ENCODE peak calls at places on chromosome 16, in four cellular contexts. One of them, this sample, is unnamed.

GRCh38 chr16:58127033-58127556 is 2.1 kb downstream of the CFAP20 start:
- DNase-seq in psoas muscle: no peak
- DNase-seq in upper lobe of right lung: no peak
- DNase-seq in tibial nerve: no peak
- DNase-seq in this sample: no peak

GRCh38 chr16:68707341-68708152 is 29.5 kb upstream of the CDH1 start:
- DNase-seq in upper lobe of right lung: peak; percentile 85
- DNase-seq in tibial nerve: no peak
- DNase-seq in psoas muscle: no peak
- DNase-seq in this sample: no peak

GRCh38 chr16:66842765-66843164 is 1.4 kb upstream of the CA7 start:
- DNase-seq in tibial nerve: no peak
- DNase-seq in psoas muscle: no peak
- DNase-seq in upper lobe of right lung: no peak
- DNase-seq in this sample: no peak

GRCh38 chr16:82192665-82193064 is 22.6 kb upstream of the MPHOSPH6 start:
- DNase-seq in upper lobe of right lung: no peak
- DNase-seq in tibial nerve: no peak
- DNase-seq in psoas muscle: no peak
- DNase-seq in this sample: no peak

GRCh38 chr16:89102777-89103073 is 9.1 kb downstream of the ACSF3 start:
- DNase-seq in psoas muscle: no peak
- DNase-seq in upper lobe of right lung: no peak
- DNase-seq in tibial nerve: no peak
- DNase-seq in this sample: no peak

GRCh38 chr16:68893710-68894705 is 50.7 kb downstream of the TANGO6 start:
- DNase-seq in tibial nerve: no peak
- DNase-seq in psoas muscle: no peak
- DNase-seq in upper lobe of right lung: no peak
- DNase-seq in this sample: no peak

GRCh38 chr16:22675745-22676540 is 138.0 kb upstream of the HS3ST2 start:
- DNase-seq in tibial nerve: no peak
- DNase-seq in psoas muscle: no peak
- DNase-seq in upper lobe of right lung: no peak
- DNase-seq in this sample: no peak

GRCh38 chr16:68374251-68374805 is 63.5 kb downstream of the PRMT7 start:
- DNase-seq in tibial nerve: no peak
- DNase-seq in psoas muscle: no peak
- DNase-seq in upper lobe of right lung: no peak
- DNase-seq in this sample: no peak

GRCh38 chr16:70664325-70665112 is 18.2 kb downstream of the IL34 start:
- DNase-seq in psoas muscle: no peak
- DNase-seq in upper lobe of right lung: peak; percentile 58
- DNase-seq in tibial nerve: no peak
- DNase-seq in this sample: no peak

GRCh38 chr16:54193656-54194007 is 93.0 kb downstream of the IRX3 start:
- DNase-seq in tibial nerve: peak; percentile 51
- DNase-seq in upper lobe of right lung: peak; percentile 92
- DNase-seq in psoas muscle: peak; percentile 70
- DNase-seq in this sample: peak; percentile 39

GRCh38 chr16:85387171-85387507 is 226.0 kb upstream of the GSE1 start:
- DNase-seq in psoas muscle: no peak
- DNase-seq in upper lobe of right lung: peak; percentile 51
- DNase-seq in tibial nerve: peak; percentile 9
- DNase-seq in this sample: no peak

GRCh38 chr16:54651440-54651839 is 279.2 kb upstream of the IRX5 start:
- DNase-seq in upper lobe of right lung: no peak
- DNase-seq in tibial nerve: no peak
- DNase-seq in psoas muscle: no peak
- DNase-seq in this sample: no peak

GRCh38 chr16:56911771-56912541 is 20.0 kb upstream of the HERPUD1 start:
- DNase-seq in psoas muscle: peak; percentile 39
- DNase-seq in tibial nerve: no peak
- DNase-seq in upper lobe of right lung: peak; percentile 75
- DNase-seq in this sample: no peak

GRCh38 chr16:75306102-75306762 is 54.8 kb upstream of the BCAR1 start:
- DNase-seq in tibial nerve: no peak
- DNase-seq in psoas muscle: no peak
- DNase-seq in upper lobe of right lung: no peak
- DNase-seq in this sample: no peak

DNA sequence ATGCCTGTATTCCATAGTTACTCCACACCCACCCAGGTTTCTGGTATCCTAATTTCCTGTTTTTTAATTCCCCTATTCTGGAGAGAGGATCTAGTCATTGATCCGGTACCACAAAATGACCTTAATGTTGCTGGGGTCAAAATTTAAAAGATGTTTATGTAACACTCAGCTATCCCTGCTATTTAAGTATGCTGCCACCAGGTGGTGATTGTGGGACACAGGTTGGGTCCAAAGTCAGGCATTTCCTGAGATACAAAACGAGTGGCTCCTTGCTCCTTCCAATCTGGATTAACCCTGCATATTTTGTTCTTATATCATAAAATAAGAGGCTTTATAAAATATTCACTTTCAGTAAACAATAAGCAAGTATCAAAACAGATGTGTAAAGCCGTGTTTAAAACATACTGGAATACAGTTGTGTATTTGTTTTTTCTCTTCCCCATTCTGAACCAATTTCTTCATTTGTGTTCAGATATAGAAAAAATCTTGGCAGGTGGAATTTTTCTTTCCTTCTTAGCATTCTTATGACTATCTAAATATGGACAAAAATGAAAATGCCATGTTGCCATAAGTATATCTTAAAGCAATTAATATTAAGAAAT is 16.3 kb downstream of the HS3ST4 start:
- DNase-seq in psoas muscle: no peak
- DNase-seq in tibial nerve: no peak
- DNase-seq in upper lobe of right lung: no peak
- DNase-seq in this sample: no peak
- TF ChIP-seq CTCF in psoas muscle: no peak
- TF ChIP-seq CTCF in tibial nerve: no peak
- TF ChIP-seq CTCF in upper lobe of right lung: peak; percentile 29
- TF ChIP-seq CTCF in this sample: peak; percentile 53

GRCh38 chr16:10989494-10989893 is 45.1 kb downstream of the CLEC16A start:
- DNase-seq in upper lobe of right lung: no peak
- DNase-seq in psoas muscle: no peak
- DNase-seq in tibial nerve: no peak
- DNase-seq in this sample: no peak

GRCh38 chr16:10988879-10989278 is 44.5 kb downstream of the CLEC16A start:
- DNase-seq in tibial nerve: no peak
- DNase-seq in psoas muscle: no peak
- DNase-seq in upper lobe of right lung: no peak
- DNase-seq in this sample: no peak

GRCh38 chr16:10987361-10988163 is 43.2 kb downstream of the CLEC16A start:
- DNase-seq in tibial nerve: no peak
- DNase-seq in upper lobe of right lung: no peak
- DNase-seq in psoas muscle: no peak
- DNase-seq in this sample: no peak

GRCh38 chr16:10990378-10990777 is 46.0 kb downstream of the CLEC16A start:
- DNase-seq in tibial nerve: no peak
- DNase-seq in upper lobe of right lung: no peak
- DNase-seq in psoas muscle: no peak
- DNase-seq in this sample: no peak

DNA sequence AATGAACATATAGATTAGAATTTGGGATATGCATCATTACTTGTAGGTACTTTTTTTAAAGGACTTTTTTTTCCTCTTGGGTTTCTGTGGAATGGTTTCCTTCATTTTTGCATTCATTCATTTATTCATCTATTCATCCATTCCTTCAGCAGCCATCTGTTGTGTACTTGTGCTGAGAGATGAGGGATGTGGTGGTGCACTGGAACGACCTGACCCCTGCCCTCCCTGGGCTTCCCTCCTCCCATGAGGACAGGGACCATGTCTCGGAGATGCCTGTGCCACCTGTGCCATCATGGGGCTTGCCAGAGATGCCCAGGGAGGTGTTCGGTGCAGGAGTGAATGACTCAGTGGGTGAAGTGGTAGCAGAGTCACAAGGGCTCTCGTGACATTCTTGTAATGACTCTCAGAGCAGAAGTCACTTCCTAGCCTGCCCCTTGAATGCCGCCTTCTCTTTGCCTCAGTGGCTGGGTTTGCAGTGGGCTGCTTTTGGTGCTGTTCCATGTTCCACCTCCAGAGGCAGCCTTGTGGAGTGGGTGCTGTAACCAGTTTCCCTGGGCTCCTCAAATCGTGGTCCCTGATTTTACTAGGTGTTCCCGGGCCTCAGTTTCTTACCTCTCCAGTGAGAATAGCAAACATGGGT is 43.9 kb downstream of the CLEC16A start:
- DNase-seq in tibial nerve: no peak
- DNase-seq in upper lobe of right lung: no peak
- DNase-seq in psoas muscle: no peak
- DNase-seq in this sample: no peak
- TF ChIP-seq CTCF in tibial nerve: peak; percentile 14
- TF ChIP-seq CTCF in upper lobe of right lung: peak; percentile 51
- TF ChIP-seq CTCF in psoas muscle: no peak
- TF ChIP-seq CTCF in this sample: no peak

GRCh38 chr16:74213372-74213771 is 83.2 kb upstream of the PSMD7 start:
- DNase-seq in tibial nerve: no peak
- DNase-seq in psoas muscle: no peak
- DNase-seq in upper lobe of right lung: no peak
- DNase-seq in this sample: no peak

DNA sequence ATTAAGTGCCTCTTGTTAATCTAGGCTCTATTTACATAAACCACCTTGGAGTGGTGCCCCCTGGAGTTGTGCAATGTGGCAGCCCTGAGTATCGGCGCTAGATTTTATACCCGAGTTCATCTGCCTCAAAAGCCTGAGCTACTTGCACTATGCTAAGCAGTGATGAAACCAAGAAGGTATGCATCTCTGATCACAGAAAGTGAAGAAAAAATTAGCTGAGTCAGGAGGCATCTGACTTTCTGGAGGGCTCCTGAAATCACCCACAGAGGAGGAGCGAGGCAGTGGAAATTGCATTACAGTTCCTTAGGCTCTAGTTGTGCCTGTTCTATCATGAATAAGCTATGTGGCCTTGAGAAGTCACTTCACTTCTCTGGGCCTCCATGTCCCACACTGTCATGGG is 80.3 kb upstream of the PSMD7 start:
- DNase-seq in tibial nerve: no peak
- DNase-seq in upper lobe of right lung: no peak
- DNase-seq in psoas muscle: no peak
- DNase-seq in this sample: no peak
- TF ChIP-seq CTCF in tibial nerve: no peak
- TF ChIP-seq CTCF in upper lobe of right lung: no peak
- TF ChIP-seq CTCF in psoas muscle: no peak
- TF ChIP-seq CTCF in this sample: no peak

GRCh38 chr16:62870554-62870953 is 834.3 kb upstream of the CDH8 start:
- DNase-seq in upper lobe of right lung: no peak
- DNase-seq in tibial nerve: no peak
- DNase-seq in psoas muscle: no peak
- DNase-seq in this sample: no peak
- TF ChIP-seq CTCF in upper lobe of right lung: no peak
- TF ChIP-seq CTCF in tibial nerve: no peak
- TF ChIP-seq CTCF in psoas muscle: no peak
- TF ChIP-seq CTCF in this sample: no peak

This sample was measured in D721Med.